ENCODE peak calls at places on chromosomes 13 and 19, in eight cellular contexts. F, W, X, R, J, D, I and U are unnamed samples.
A peak's percentile ranks its signal among the peaks of the same experiment; 100 is the strongest.

GRCh38 chr13:26561636-26562537 is 4.4 kb downstream of the WASF3 start:
- DNase-seq in F (no peak), W (no peak), X (no peak), R (no peak), J (no peak), D (no peak), I (no peak), U (no peak)

GRCh38 chr13:111415216-111415615 is 94.8 kb downstream of the TEX29 start:
- DNase-seq in F (no peak), W (no peak), X (no peak), R (no peak), J (no peak), D (no peak), I (no peak), U (no peak)

GRCh38 chr13:76836311-76836710 is 49.9 kb downstream of the KCTD12 start:
- DNase-seq in F (no peak), W (no peak), X (no peak), R (no peak), J (no peak), D (no peak), I (no peak), U (no peak)

GRCh38 chr19:23436318-23436717 is 41.0 kb upstream of the ZNF91 start:
- DNase-seq in F (no peak), W (no peak), X (no peak), R (no peak), J (no peak), D (no peak), I (no peak), U (no peak)

GRCh38 chr19:50723069-50723468 is at the start of gene CLEC11A:
- DNase-seq in F (no peak), W (no peak), X (peak; percentile 57), R (no peak), J (no peak), D (peak; percentile 53), I (peak; percentile 38), U (peak; percentile 8)

GRCh38 chr13:98525452-98525851 is 51.5 kb downstream of the STK24 start:
- DNase-seq in F (no peak), W (no peak), X (no peak), R (no peak), J (no peak), D (no peak), I (no peak), U (no peak)

GRCh38 chr13:94726425-94726824 is 14.1 kb upstream of the SOX21 start:
- DNase-seq in F (no peak), W (no peak), X (no peak), R (no peak), J (no peak), D (no peak), I (no peak), U (no peak)

GRCh38 chr19:47172666-47173455 is 42.2 kb downstream of the SAE1 start:
- DNase-seq in F (no peak), W (no peak), X (no peak), R (no peak), J (no peak), D (no peak), I (no peak), U (peak; percentile 66)

GRCh38 chr13:25064396-25064795 is 31.5 kb upstream of the PABPC3 start:
- DNase-seq in F (no peak), W (no peak), X (no peak), R (no peak), J (no peak), D (no peak), I (no peak), U (no peak)

GRCh38 chr13:83024955-83025594 is 857.2 kb downstream of the SLITRK1 start:
- DNase-seq in F (no peak), W (no peak), X (no peak), R (no peak), J (no peak), D (no peak), I (no peak), U (no peak)

GRCh38 chr13:79741006-79741405 is 260.1 kb downstream of the NDFIP2 start:
- DNase-seq in F (no peak), W (no peak), X (no peak), R (no peak), J (no peak), D (peak; percentile 71), I (peak; percentile 22), U (peak; percentile 39)

GRCh38 chr13:99605417-99606321 is 104.4 kb downstream of the TM9SF2 start:
- DNase-seq in F (peak; percentile 50), W (no peak), X (no peak), R (peak; percentile 54), J (peak; percentile 77), D (peak; percentile 41), I (peak; percentile 75), U (peak; percentile 49)

GRCh38 chr19:14530005-14530348 is 583 bp downstream of the TECR start:
- DNase-seq in F (no peak), W (no peak), X (peak; percentile 44), R (no peak), J (peak; percentile 85), D (no peak), I (no peak), U (no peak)

GRCh38 chr13:102333320-102334181 is 68.3 kb downstream of the FGF14 start:
- DNase-seq in F (no peak), W (no peak), X (no peak), R (no peak), J (no peak), D (no peak), I (no peak), U (no peak)

GRCh38 chr19:43594710-43595604 is 977 bp downstream of the IRGQ start:
- DNase-seq in F (peak; percentile 56), W (no peak), X (no peak), R (no peak), J (peak; percentile 74), D (peak; percentile 42), I (peak; percentile 52), U (peak; percentile 43)

GRCh38 chr13:30319703-30320102 is 12.4 kb upstream of the KATNAL1 start:
- DNase-seq in F (no peak), W (no peak), X (no peak), R (no peak), J (no peak), D (no peak), I (no peak), U (no peak)

GRCh38 chr19:17655751-17656480 is 32.2 kb downstream of the UNC13A start:
- DNase-seq in F (no peak), W (no peak), X (no peak), R (no peak), J (no peak), D (no peak), I (no peak), U (no peak)

GRCh38 chr19:35556025-35556590 is 7.3 kb downstream of the ATP4A start:
- DNase-seq in F (no peak), W (no peak), X (no peak), R (no peak), J (no peak), D (no peak), I (no peak), U (no peak)

GRCh38 chr19:35553385-35554000 is 8.1 kb downstream of the TMEM147 start:
- DNase-seq in F (no peak), W (no peak), X (no peak), R (no peak), J (no peak), D (no peak), I (no peak), U (no peak)

GRCh38 chr19:35554076-35554475 is 8.7 kb downstream of the TMEM147 start:
- DNase-seq in F (no peak), W (no peak), X (no peak), R (no peak), J (no peak), D (no peak), I (no peak), U (peak; percentile 80)

GRCh38 chr19:35556846-35557538 is 6.5 kb downstream of the ATP4A start:
- DNase-seq in F (no peak), W (no peak), X (no peak), R (no peak), J (no peak), D (no peak), I (no peak), U (no peak)

DNA sequence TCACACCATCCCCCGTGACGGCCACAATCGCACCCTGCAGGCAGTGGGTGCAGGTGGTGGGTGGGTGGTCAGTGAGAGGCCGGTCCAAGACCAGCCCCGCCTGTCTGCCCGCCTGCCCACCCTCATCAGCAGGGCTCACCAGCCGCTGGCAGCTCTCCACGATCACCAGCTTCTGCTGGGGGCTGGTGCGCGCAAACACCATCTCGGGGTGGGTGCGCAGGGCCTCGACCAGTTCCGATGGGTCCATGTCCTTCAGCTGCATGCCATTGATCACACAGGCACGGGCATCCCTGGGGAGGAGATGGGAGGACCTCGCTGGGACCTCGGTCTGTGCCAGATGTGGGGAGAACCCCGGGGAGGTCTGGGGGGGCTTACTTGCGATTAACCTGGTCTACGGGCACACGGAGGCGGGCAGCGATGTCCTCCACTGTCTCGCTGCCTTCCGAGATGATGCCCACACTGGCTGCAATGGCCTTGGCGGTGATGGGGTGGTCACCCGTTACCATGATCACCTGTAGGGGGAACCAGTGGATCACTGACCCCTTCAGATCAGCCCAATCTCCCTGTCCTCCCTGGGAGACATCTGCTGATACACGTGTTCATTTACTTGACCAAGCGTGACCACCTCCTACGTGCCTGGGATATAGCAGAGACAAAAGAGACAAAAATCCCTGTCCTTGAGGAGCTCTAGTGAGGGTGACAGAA is 8.0 kb downstream of the ATP4A start:
- DNase-seq in F (no peak), W (no peak), X (no peak), R (peak; percentile 95), J (no peak), D (no peak), I (no peak), U (no peak)
- TF ChIP-seq CTCF in F (no peak), W (no peak), X (no peak), R (peak; percentile 71), J (no peak), D (no peak), I (peak; percentile 6), U (no peak)

GRCh38 chr13:33633701-33634525 is 184.0 kb upstream of the RFC3 start:
- DNase-seq in F (no peak), W (no peak), X (no peak), R (no peak), J (no peak), D (no peak), I (no peak), U (no peak)
- H3K27ac ChIP-seq in F (no peak overlapping the region), W (no peak overlapping the region), X (no peak overlapping the region), R (no peak overlapping the region), J (no peak overlapping the region), D (no peak overlapping the region), I (no peak overlapping the region), U (no peak overlapping the region)

GRCh38 chr13:52652170-52652979 is at the start of gene SUGT1:
- DNase-seq in F (peak; percentile 98), W (peak; percentile 98), X (peak; percentile 96), R (peak; percentile 60), J (peak; percentile 99), D (peak; percentile 95), I (peak; percentile 96), U (peak; percentile 99)
- TF ChIP-seq POLR2A in F (no peak), W (peak; percentile 16), X (peak; percentile 22), R (peak; percentile 75), J (peak; percentile 63), D (no peak), I (peak; percentile 84), U (peak; percentile 78)

DNA sequence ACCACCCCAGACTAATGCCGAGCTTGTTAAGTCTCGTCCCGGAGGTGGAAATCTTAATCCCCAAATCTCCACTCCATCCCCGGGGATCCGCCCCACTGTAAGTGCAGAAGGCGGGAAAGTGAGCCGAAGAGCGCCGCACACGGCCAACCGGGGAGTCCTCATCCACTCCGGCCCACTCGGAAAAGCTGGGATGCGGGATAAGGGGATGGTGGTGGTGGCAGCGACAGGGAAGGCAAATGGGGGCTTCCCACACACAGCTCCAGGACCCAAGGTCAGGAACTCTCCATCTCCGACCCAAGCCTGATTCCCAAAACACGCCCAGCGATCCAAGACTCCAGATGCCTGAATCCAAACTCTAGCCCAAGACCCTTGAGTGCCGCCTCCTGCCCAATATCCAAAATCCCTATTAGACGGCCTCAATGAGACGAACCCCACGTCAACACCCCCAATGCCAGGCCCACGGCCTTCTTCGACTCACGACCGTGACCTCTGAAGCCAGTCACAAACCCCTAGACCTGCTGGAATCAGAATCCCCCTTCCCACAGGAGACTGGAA is 481 bp downstream of the FBL start:
- DNase-seq in F (no peak), W (no peak), X (no peak), R (peak; percentile 87), J (no peak), D (no peak), I (no peak), U (no peak)
- TF ChIP-seq CTCF in F (no peak), W (no peak), X (no peak), R (no peak), J (no peak), D (no peak), I (no peak), U (no peak)